ENCODE peak calls at places on chromosomes 7 and 10, in five cellular contexts. One of them, this sample, is unnamed.
A peak's percentile ranks its signal among the peaks of the same experiment; 100 is the strongest.

GRCh38 chr10:49053053-49053997 is 62.0 kb downstream of the VSTM4 start:
- DNase-seq in stimulated activated CD4-positive, alpha-beta T cell treated with anti-CD3 and anti-CD28 coated beads, TNF-alpha, amount 100 ng/mL, for 24 hours: no peak
- DNase-seq in sciatic nerve: no peak
- DNase-seq in AG10803: no peak
- DNase-seq in stimulated activated naive CD4-positive, alpha-beta T cell: no peak
- DNase-seq in this sample: no peak

GRCh38 chr10:114252883-114253282 is 13.8 kb downstream of the VWA2 start:
- DNase-seq in stimulated activated CD4-positive, alpha-beta T cell treated with anti-CD3 and anti-CD28 coated beads, TNF-alpha, amount 100 ng/mL, for 24 hours: no peak
- DNase-seq in sciatic nerve: no peak
- DNase-seq in AG10803: no peak
- DNase-seq in stimulated activated naive CD4-positive, alpha-beta T cell: no peak
- DNase-seq in this sample: no peak

GRCh38 chr7:135185471-135186260 is 15.2 kb upstream of the CYREN start:
- DNase-seq in stimulated activated CD4-positive, alpha-beta T cell treated with anti-CD3 and anti-CD28 coated beads, TNF-alpha, amount 100 ng/mL, for 24 hours: no peak
- DNase-seq in sciatic nerve: no peak
- DNase-seq in AG10803: no peak
- DNase-seq in stimulated activated naive CD4-positive, alpha-beta T cell: no peak
- DNase-seq in this sample: no peak

GRCh38 chr7:138727336-138728099 is 26.4 kb upstream of the SVOPL start:
- DNase-seq in stimulated activated CD4-positive, alpha-beta T cell treated with anti-CD3 and anti-CD28 coated beads, TNF-alpha, amount 100 ng/mL, for 24 hours: no peak
- DNase-seq in sciatic nerve: no peak
- DNase-seq in AG10803: no peak
- DNase-seq in stimulated activated naive CD4-positive, alpha-beta T cell: no peak
- DNase-seq in this sample: no peak

GRCh38 chr7:71682841-71683341 is 550.9 kb downstream of the GALNT17 start:
- DNase-seq in stimulated activated CD4-positive, alpha-beta T cell treated with anti-CD3 and anti-CD28 coated beads, TNF-alpha, amount 100 ng/mL, for 24 hours: no peak
- DNase-seq in sciatic nerve: no peak
- DNase-seq in AG10803: no peak
- DNase-seq in stimulated activated naive CD4-positive, alpha-beta T cell: no peak
- DNase-seq in this sample: no peak

GRCh38 chr7:47377741-47378140 is 204.2 kb downstream of the TNS3 start:
- DNase-seq in stimulated activated CD4-positive, alpha-beta T cell treated with anti-CD3 and anti-CD28 coated beads, TNF-alpha, amount 100 ng/mL, for 24 hours: no peak
- DNase-seq in sciatic nerve: no peak
- DNase-seq in AG10803: no peak
- DNase-seq in stimulated activated naive CD4-positive, alpha-beta T cell: no peak
- DNase-seq in this sample: no peak

GRCh38 chr10:71763352-71764127 is 9.8 kb downstream of the VSIR start:
- DNase-seq in stimulated activated CD4-positive, alpha-beta T cell treated with anti-CD3 and anti-CD28 coated beads, TNF-alpha, amount 100 ng/mL, for 24 hours: no peak
- DNase-seq in sciatic nerve: no peak
- DNase-seq in AG10803: peak; percentile 83
- DNase-seq in stimulated activated naive CD4-positive, alpha-beta T cell: no peak
- DNase-seq in this sample: no peak

GRCh38 chr10:83819609-83820008 is 319.7 kb upstream of the GHITM start:
- DNase-seq in stimulated activated CD4-positive, alpha-beta T cell treated with anti-CD3 and anti-CD28 coated beads, TNF-alpha, amount 100 ng/mL, for 24 hours: no peak
- DNase-seq in sciatic nerve: no peak
- DNase-seq in AG10803: no peak
- DNase-seq in stimulated activated naive CD4-positive, alpha-beta T cell: no peak
- DNase-seq in this sample: no peak

GRCh38 chr7:68176974-68177373 is 1180.3 kb downstream of the TYW1 start:
- DNase-seq in stimulated activated CD4-positive, alpha-beta T cell treated with anti-CD3 and anti-CD28 coated beads, TNF-alpha, amount 100 ng/mL, for 24 hours: no peak
- DNase-seq in sciatic nerve: peak; percentile 67
- DNase-seq in AG10803: peak; percentile 84
- DNase-seq in stimulated activated naive CD4-positive, alpha-beta T cell: no peak
- DNase-seq in this sample: peak; percentile 23

GRCh38 chr7:149196705-149197171 is 1.4 kb downstream of the ZNF282 start:
- DNase-seq in stimulated activated CD4-positive, alpha-beta T cell treated with anti-CD3 and anti-CD28 coated beads, TNF-alpha, amount 100 ng/mL, for 24 hours: no peak
- DNase-seq in sciatic nerve: no peak
- DNase-seq in AG10803: peak; percentile 27
- DNase-seq in stimulated activated naive CD4-positive, alpha-beta T cell: no peak
- DNase-seq in this sample: no peak

GRCh38 chr7:148045521-148045920 is 545.0 kb upstream of the C7orf33 start:
- DNase-seq in stimulated activated CD4-positive, alpha-beta T cell treated with anti-CD3 and anti-CD28 coated beads, TNF-alpha, amount 100 ng/mL, for 24 hours: no peak
- DNase-seq in sciatic nerve: no peak
- DNase-seq in AG10803: no peak
- DNase-seq in stimulated activated naive CD4-positive, alpha-beta T cell: no peak
- DNase-seq in this sample: no peak

GRCh38 chr7:40133561-40134427 is 628 bp downstream of the MPLKIP start:
- DNase-seq in stimulated activated CD4-positive, alpha-beta T cell treated with anti-CD3 and anti-CD28 coated beads, TNF-alpha, amount 100 ng/mL, for 24 hours: no peak
- DNase-seq in sciatic nerve: no peak
- DNase-seq in AG10803: peak; percentile 48
- DNase-seq in stimulated activated naive CD4-positive, alpha-beta T cell: peak; percentile 66
- DNase-seq in this sample: no peak

GRCh38 chr7:75915416-75916156 is 631 bp downstream of the POR start:
- DNase-seq in stimulated activated CD4-positive, alpha-beta T cell treated with anti-CD3 and anti-CD28 coated beads, TNF-alpha, amount 100 ng/mL, for 24 hours: no peak
- DNase-seq in sciatic nerve: no peak
- DNase-seq in AG10803: peak; percentile 29
- DNase-seq in stimulated activated naive CD4-positive, alpha-beta T cell: peak; percentile 51
- DNase-seq in this sample: no peak

GRCh38 chr7:69373171-69374035 is 224.9 kb upstream of the AUTS2 start:
- DNase-seq in stimulated activated CD4-positive, alpha-beta T cell treated with anti-CD3 and anti-CD28 coated beads, TNF-alpha, amount 100 ng/mL, for 24 hours: no peak
- DNase-seq in sciatic nerve: no peak
- DNase-seq in AG10803: peak; percentile 93
- DNase-seq in stimulated activated naive CD4-positive, alpha-beta T cell: no peak
- DNase-seq in this sample: no peak

GRCh38 chr7:8719102-8719501 is 285.7 kb downstream of the NXPH1 start:
- DNase-seq in stimulated activated CD4-positive, alpha-beta T cell treated with anti-CD3 and anti-CD28 coated beads, TNF-alpha, amount 100 ng/mL, for 24 hours: no peak
- DNase-seq in sciatic nerve: no peak
- DNase-seq in AG10803: no peak
- DNase-seq in stimulated activated naive CD4-positive, alpha-beta T cell: no peak
- DNase-seq in this sample: no peak

This sample was measured in gastrocnemius medialis.